ENCODE peak calls at places on chromosomes 12 and 14, in nine cellular contexts. S, C, R, E, D, Q, L, A and G are unnamed samples.

GRCh38 chr12:49138587-49138986 is 7.4 kb upstream of the TUBA1B start:
- DNase-seq in S (no peak), C (no peak), R (no peak), E (no peak), D (no peak), Q (no peak), L (no peak), A (no peak), G (no peak)

GRCh38 chr14:45907782-45908181 is 654.8 kb upstream of the MIS18BP1 start:
- DNase-seq in S (no peak), C (no peak), R (no peak), E (no peak), D (no peak), Q (no peak), L (no peak), A (no peak), G (no peak)

GRCh38 chr14:72736348-72736747 is 157.6 kb downstream of the DPF3 start:
- DNase-seq in S (peak; percentile 20), C (no peak), R (no peak), E (peak; percentile 6), D (no peak), Q (no peak), L (no peak), A (no peak), G (peak; percentile 13)

GRCh38 chr14:72451081-72451972 is 442.6 kb downstream of the DPF3 start:
- DNase-seq in S (no peak), C (no peak), R (no peak), E (no peak), D (no peak), Q (no peak), L (no peak), A (peak; percentile 24), G (peak; percentile 70)

GRCh38 chr14:103879570-103880333 is 32.4 kb upstream of the PPP1R13B start:
- DNase-seq in S (no peak), C (no peak), R (peak; percentile 97), E (no peak), D (peak; percentile 22), Q (no peak), L (no peak), A (no peak), G (peak; percentile 37)

GRCh38 chr14:32814721-32815120 is 124.0 kb upstream of the NPAS3 start:
- DNase-seq in S (no peak), C (no peak), R (no peak), E (no peak), D (no peak), Q (no peak), L (no peak), A (no peak), G (no peak)

GRCh38 chr12:80218925-80219714 is 119.8 kb downstream of the OTOGL start:
- DNase-seq in S (no peak), C (no peak), R (no peak), E (no peak), D (no peak), Q (no peak), L (no peak), A (no peak), G (no peak)

GRCh38 chr12:79019672-79020071 is 155.1 kb downstream of the SYT1 start:
- DNase-seq in S (no peak), C (no peak), R (no peak), E (no peak), D (no peak), Q (no peak), L (no peak), A (no peak), G (no peak)

GRCh38 chr14:30264161-30264560 is 294.8 kb upstream of the G2E3 start:
- DNase-seq in S (no peak), C (no peak), R (no peak), E (no peak), D (no peak), Q (no peak), L (no peak), A (no peak), G (no peak)

GRCh38 chr12:31279525-31279924 is 46.4 kb downstream of the SINHCAF start:
- DNase-seq in S (no peak), C (no peak), R (no peak), E (no peak), D (no peak), Q (no peak), L (no peak), A (no peak), G (no peak)

GRCh38 chr12:123607756-123608155 is 5.9 kb downstream of the DDX55 start:
- DNase-seq in S (no peak), C (no peak), R (no peak), E (no peak), D (no peak), Q (no peak), L (no peak), A (no peak), G (no peak)

GRCh38 chr14:102905116-102906108 is 17.1 kb upstream of the AMN start:
- DNase-seq in S (no peak), C (no peak), R (no peak), E (no peak), D (no peak), Q (no peak), L (no peak), A (no peak), G (no peak)

GRCh38 chr12:91588874-91589454 is 406.3 kb upstream of the DCN start:
- DNase-seq in S (no peak), C (no peak), R (no peak), E (no peak), D (no peak), Q (no peak), L (no peak), A (no peak), G (no peak)

GRCh38 chr12:84091642-84092041 is 821.0 kb downstream of the SLC6A15 start:
- DNase-seq in S (no peak), C (no peak), R (no peak), E (no peak), D (no peak), Q (no peak), L (no peak), A (no peak), G (no peak)

GRCh38 chr12:81888341-81888740 is 129.2 kb upstream of the PPFIA2 start:
- DNase-seq in S (no peak), C (no peak), R (no peak), E (peak; percentile 22), D (no peak), Q (no peak), L (no peak), A (no peak), G (no peak)

GRCh38 chr12:123801573-123802178 is 39.6 kb downstream of the DNAH10 start:
- DNase-seq in S (peak; percentile 68), C (no peak), R (no peak), E (peak; percentile 37), D (no peak), Q (peak; percentile 10), L (no peak), A (no peak), G (no peak)

GRCh38 chr12:94042321-94042720 is 106.1 kb upstream of the PLXNC1 start:
- DNase-seq in S (peak; percentile 13), C (no peak), R (no peak), E (no peak), D (no peak), Q (no peak), L (no peak), A (no peak), G (no peak)

GRCh38 chr14:71165121-71165574 is 257.9 kb downstream of the PCNX1 start:
- DNase-seq in S (peak; percentile 60), C (no peak), R (no peak), E (no peak), D (no peak), Q (no peak), L (no peak), A (no peak), G (no peak)

GRCh38 chr12:19299765-19300164 is 139.5 kb upstream of the AEBP2 start:
- DNase-seq in S (no peak), C (no peak), R (no peak), E (no peak), D (no peak), Q (no peak), L (no peak), A (no peak), G (no peak)

GRCh38 chr14:85313801-85314207 is 216.1 kb upstream of the FLRT2 start:
- DNase-seq in S (no peak), C (no peak), R (no peak), E (peak; percentile 81), D (no peak), Q (no peak), L (no peak), A (no peak), G (no peak)

GRCh38 chr14:95486875-95487668 is 29.4 kb downstream of the SYNE3 start:
- DNase-seq in S (no peak), C (no peak), R (no peak), E (no peak), D (no peak), Q (no peak), L (no peak), A (no peak), G (no peak)

GRCh38 chr14:20606190-20606901 is 15.2 kb upstream of the RNASE12 start:
- DNase-seq in S (peak; percentile 50), C (no peak), R (peak; percentile 50), E (peak; percentile 31), D (peak; percentile 8), Q (peak; percentile 14), L (no peak), A (no peak), G (no peak)

GRCh38 chr12:48817957-48818830 is at the start of gene CACNB3:
- DNase-seq in S (peak; percentile 31), C (no peak), R (peak; percentile 87), E (peak; percentile 47), D (peak; percentile 53), Q (peak; percentile 40), L (peak; percentile 72), A (peak; percentile 60), G (peak; percentile 83)

GRCh38 chr12:110253176-110253575 is 27.9 kb upstream of the ATP2A2 start:
- DNase-seq in S (peak; percentile 40), C (no peak), R (no peak), E (no peak), D (no peak), Q (no peak), L (no peak), A (no peak), G (no peak)